ENCODE peak calls at places on chromosomes 12 and 14, in eight cellular contexts. W is testis, G is left lung, I is aorta, M is heart right ventricle, V is prostate gland, D is stomach, A is neural progenitor cell. B is an unnamed sample. For H3K9me3, the result is how much of the 10 kb centered on the place peaks cover.

GRCh38 chr14:71403673-71404072 is 496.4 kb downstream of the PCNX1 start:
- DNase-seq in D (no peak), W (no peak), M (no peak), V (no peak), I (no peak), A (no peak), G (no peak), B (peak)

GRCh38 chr14:105313381-105314286 is 914 bp upstream of the PACS2 start:
- DNase-seq in I (peak), V (peak), M (no peak), A (peak), G (peak), D (peak), W (no peak), B (no peak)

GRCh38 chr12:31009976-31010375 is 63.7 kb upstream of the DDX11 start:
- DNase-seq in I (no peak), D (no peak), M (no peak), V (no peak), G (no peak), W (no peak), A (no peak), B (no peak)

GRCh38 chr14:103281496-103282231 is 52.4 kb upstream of the EIF5 start:
- DNase-seq in M (no peak), A (peak), W (peak), G (no peak), I (no peak), V (no peak), D (peak), B (peak)

GRCh38 chr14:71856199-71856919 is 75.9 kb upstream of the RGS6 start:
- DNase-seq in D (no peak), M (no peak), I (no peak), V (no peak), A (no peak), W (no peak), G (no peak), B (no peak)

GRCh38 chr14:52365071-52365470 is 51.0 kb downstream of the PTGER2 start:
- DNase-seq in I (no peak), M (no peak), V (no peak), A (no peak), W (no peak), G (no peak), D (no peak), B (no peak)

GRCh38 chr14:99138999-99139865 is 132.8 kb downstream of the BCL11B start:
- DNase-seq in G (no peak), V (no peak), A (no peak), M (no peak), I (no peak), D (peak), W (peak), B (no peak)

GRCh38 chr12:130713581-130713991 is 2.5 kb downstream of the RIMBP2 start:
- DNase-seq in G (no peak), M (no peak), D (no peak), A (no peak), V (no peak), I (no peak), W (peak), B (no peak)

GRCh38 chr12:108567388-108567787 is 5.0 kb downstream of the ISCU start:
- DNase-seq in G (no peak), V (no peak), I (no peak), A (no peak), D (no peak), M (no peak), W (no peak), B (no peak)

GRCh38 chr14:98122527-98122926 is 1149.5 kb downstream of the BCL11B start:
- DNase-seq in G (no peak), W (no peak), I (no peak), M (no peak), A (no peak), D (no peak), V (no peak), B (no peak)

GRCh38 chr14:98114122-98114895 is 1157.7 kb downstream of the BCL11B start:
- DNase-seq in M (no peak), G (no peak), I (no peak), A (peak), D (no peak), V (no peak), W (no peak), B (no peak)

GRCh38 chr14:98120831-98121464 is 1151.0 kb downstream of the BCL11B start:
- DNase-seq in M (no peak), I (no peak), V (no peak), A (no peak), G (no peak), D (no peak), W (no peak), B (no peak)

GRCh38 chr14:98119739-98120138 is 1152.3 kb downstream of the BCL11B start:
- DNase-seq in I (no peak), D (no peak), W (no peak), A (no peak), G (peak), V (no peak), M (no peak), B (no peak)

GRCh38 chr14:98118749-98119148 is 1153.2 kb downstream of the BCL11B start:
- DNase-seq in G (no peak), V (no peak), M (no peak), W (no peak), D (no peak), I (no peak), A (no peak), B (no peak)
- H3K9me3 ChIP-seq in G (under half), V (under half), M (under half), W (under half), D (under half), I (under half), A (under half), B (under half)

GRCh38 chr12:133192847-133193246 is 11.6 kb downstream of the ZNF268 start:
- DNase-seq in W (no peak), G (no peak), V (no peak), A (no peak), I (no peak), D (no peak), M (no peak), B (no peak)
- H3K9me3 ChIP-seq in W (under half), G (half or more), V (under half), A (under half), I (under half), D (half or more), M (half or more), B (under half)

GRCh38 chr12:133063556-133063955 is 17.2 kb upstream of the ZNF140 start:
- DNase-seq in M (no peak), D (no peak), I (no peak), A (no peak), G (no peak), V (no peak), W (no peak), B (no peak)
- H3K9me3 ChIP-seq in M (half or more), D (half or more), I (under half), A (half or more), G (half or more), V (under half), W (under half), B (half or more)

DNA sequence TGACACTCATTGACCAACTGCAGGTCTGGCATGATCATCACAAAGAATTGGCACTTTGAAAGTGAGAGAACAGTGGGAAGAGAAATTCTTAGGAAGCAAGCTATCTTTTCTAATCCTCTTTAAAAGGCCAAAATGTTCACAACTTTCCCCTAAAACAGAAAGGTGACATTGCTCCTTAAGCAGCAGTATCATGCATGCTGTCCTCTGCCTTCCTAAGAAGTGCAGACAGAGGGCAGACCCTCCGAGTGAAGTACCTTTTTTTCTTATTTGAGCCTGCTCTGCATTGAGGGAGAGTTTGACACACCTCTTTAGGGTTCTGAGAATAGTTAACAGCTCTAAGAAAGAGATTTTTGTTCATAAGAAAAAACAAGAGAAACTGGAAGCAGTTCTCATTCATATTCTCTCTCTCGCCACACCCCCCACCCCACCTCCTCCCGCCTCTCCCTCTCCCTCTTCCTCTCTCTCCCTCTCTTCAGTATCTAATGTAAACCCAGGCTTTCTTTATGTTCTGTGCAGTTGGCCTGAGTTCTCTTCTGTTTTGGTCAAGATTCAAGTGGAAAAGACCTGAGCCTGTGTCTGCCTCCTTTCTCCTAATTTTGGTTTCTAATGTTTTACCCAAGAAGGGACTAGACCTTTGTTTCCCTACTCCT is 709.1 kb downstream of the DIO2 start:
- DNase-seq in V (no peak), I (no peak), A (no peak), D (no peak), M (no peak), G (no peak), W (no peak), B (no peak)
- H3K9me3 ChIP-seq in V (under half), I (under half), A (under half), D (under half), M (under half), G (under half), W (under half), B (under half)

GRCh38 chr12:83261998-83262397 is 575.3 kb downstream of the TMTC2 start:
- DNase-seq in I (no peak), V (no peak), A (no peak), G (no peak), M (no peak), W (no peak), D (no peak), B (no peak)

GRCh38 chr12:83265798-83266197 is 579.1 kb downstream of the TMTC2 start:
- DNase-seq in V (no peak), W (no peak), A (no peak), D (no peak), I (no peak), M (no peak), G (no peak), B (no peak)
- H3K9me3 ChIP-seq in V (under half), W (under half), A (under half), D (under half), I (under half), M (under half), G (under half), B (under half)

DNA sequence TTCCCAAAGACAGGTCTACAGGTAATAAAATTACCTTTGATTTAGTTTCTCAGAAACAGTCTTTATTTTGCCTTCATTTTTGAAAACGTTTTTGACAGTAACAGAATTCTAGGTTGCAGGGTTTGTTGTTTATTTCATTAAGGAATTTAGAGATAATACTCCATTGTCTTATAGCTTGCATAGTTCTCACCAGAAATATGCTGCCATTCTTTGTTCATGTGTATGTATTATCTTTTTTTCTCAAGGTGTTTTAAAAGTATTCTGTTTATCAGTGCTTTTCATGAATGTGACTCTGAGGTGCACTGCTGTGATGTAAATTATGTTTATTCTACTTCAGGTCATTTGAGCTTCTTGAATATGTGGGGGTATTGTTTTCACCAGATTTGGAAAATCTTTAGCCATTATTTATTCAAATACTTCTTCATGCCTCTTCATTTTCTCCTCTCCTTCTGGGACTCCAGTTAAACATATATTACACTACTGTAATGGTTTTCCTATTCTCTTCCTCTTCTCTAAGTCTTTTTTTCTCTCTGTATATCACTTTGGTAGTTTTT is 32.7 kb downstream of the ZNF605 start:
- DNase-seq in W (no peak), M (no peak), I (no peak), A (no peak), D (no peak), G (no peak), V (no peak), B (no peak)
- H3K9me3 ChIP-seq in W (under half), M (half or more), I (under half), A (half or more), D (half or more), G (half or more), V (under half), B (under half)

DNA sequence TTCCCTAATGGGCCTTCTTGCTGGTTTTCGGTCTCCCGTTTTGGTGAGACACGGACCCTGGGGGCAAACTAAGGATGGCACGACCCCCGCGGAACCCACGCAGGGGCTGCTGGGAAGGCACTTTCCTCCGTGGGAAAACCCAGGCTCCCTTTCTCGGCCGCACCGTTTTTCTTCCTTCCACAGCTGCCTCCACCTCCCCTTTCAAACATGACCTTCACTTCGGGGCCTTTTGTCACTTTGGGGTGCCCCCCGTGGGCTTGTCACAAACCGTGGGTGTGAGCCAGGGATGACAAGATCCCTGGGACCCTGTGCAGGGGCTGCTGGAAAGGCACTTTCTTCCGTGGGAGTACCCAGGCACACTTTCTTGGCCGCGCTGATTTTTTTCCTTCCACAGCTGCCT is 268.7 kb downstream of the ALG10 start:
- DNase-seq in G (peak), D (no peak), I (peak), V (no peak), A (no peak), M (peak), W (no peak), B (peak)
- H3K9me3 ChIP-seq in G (half or more), D (half or more), I (under half), V (under half), A (under half), M (under half), W (under half), B (under half)

B was measured in Caco-2.